ENCODE peak calls at places on chromosome 1, in seven cellular contexts. R, X, Z, D, T, P and S are unnamed samples.

GRCh38 chr1:155844860-155845259 is 12.2 kb downstream of the GON4L start:
- DNase-seq in R (no peak), X (no peak), Z (no peak), D (no peak), T (no peak), P (no peak), S (no peak)

GRCh38 chr1:230823421-230823820 is 44.9 kb downstream of the C1orf198 start:
- DNase-seq in R (no peak), X (no peak), Z (peak; percentile 86), D (no peak), T (peak; percentile 53), P (no peak), S (no peak)

GRCh38 chr1:53107570-53108322 is 34.7 kb downstream of the SLC1A7 start:
- DNase-seq in R (peak; percentile 93), X (no peak), Z (peak; percentile 72), D (no peak), T (peak; percentile 90), P (no peak), S (no peak)

GRCh38 chr1:24450321-24450720 is 34.7 kb downstream of the NIPAL3 start:
- DNase-seq in R (no peak), X (no peak), Z (no peak), D (no peak), T (no peak), P (no peak), S (no peak)

GRCh38 chr1:33626801-33627200 is 154.4 kb downstream of the ZSCAN20 start:
- DNase-seq in R (no peak), X (no peak), Z (no peak), D (no peak), T (no peak), P (no peak), S (no peak)

GRCh38 chr1:164801791-164802572 is 243.0 kb downstream of the PBX1 start:
- DNase-seq in R (no peak), X (no peak), Z (no peak), D (no peak), T (no peak), P (no peak), S (no peak)

GRCh38 chr1:76006234-76006633 is 68.3 kb upstream of the ST6GALNAC3 start:
- DNase-seq in R (peak; percentile 38), X (no peak), Z (peak; percentile 50), D (peak; percentile 9), T (peak; percentile 92), P (no peak), S (no peak)

GRCh38 chr1:151867785-151868403 is 14.4 kb upstream of the THEM5 start:
- DNase-seq in R (peak; percentile 75), X (no peak), Z (peak; percentile 50), D (peak; percentile 29), T (peak; percentile 68), P (no peak), S (no peak)

GRCh38 chr1:204878835-204879234 is 8.2 kb downstream of the NFASC start:
- DNase-seq in R (no peak), X (no peak), Z (no peak), D (no peak), T (no peak), P (no peak), S (no peak)

GRCh38 chr1:9589719-9590157 is 1.0 kb downstream of the TMEM201 start:
- DNase-seq in R (peak; percentile 31), X (no peak), Z (no peak), D (no peak), T (peak; percentile 23), P (no peak), S (no peak)

GRCh38 chr1:222370911-222371717 is 176.8 kb downstream of the HHIPL2 start:
- DNase-seq in R (peak; percentile 98), X (no peak), Z (peak; percentile 89), D (no peak), T (peak; percentile 86), P (no peak), S (no peak)

GRCh38 chr1:36849956-36850355 is 184.4 kb downstream of the GRIK3 start:
- DNase-seq in R (no peak), X (no peak), Z (no peak), D (no peak), T (no peak), P (no peak), S (no peak)

GRCh38 chr1:100332331-100332730 is 20.0 kb upstream of the CDC14A start:
- DNase-seq in R (no peak), X (no peak), Z (no peak), D (no peak), T (no peak), P (no peak), S (no peak)

GRCh38 chr1:117210386-117210785 is 341 bp downstream of the VTCN1 start:
- DNase-seq in R (no peak), X (no peak), Z (no peak), D (no peak), T (no peak), P (no peak), S (no peak)

GRCh38 chr1:17680335-17680734 is 74.8 kb upstream of the ACTL8 start:
- DNase-seq in R (no peak), X (no peak), Z (no peak), D (no peak), T (no peak), P (no peak), S (no peak)

GRCh38 chr1:211947396-211948295 is 87.7 kb downstream of the INTS7 start:
- DNase-seq in R (no peak), X (no peak), Z (no peak), D (no peak), T (no peak), P (no peak), S (no peak)

GRCh38 chr1:56511323-56511722 is 68.0 kb downstream of the PLPP3 start:
- DNase-seq in R (no peak), X (no peak), Z (no peak), D (no peak), T (no peak), P (no peak), S (no peak)

GRCh38 chr1:34405266-34405959 is 228.7 kb downstream of the C1orf94 start:
- DNase-seq in R (no peak), X (no peak), Z (no peak), D (no peak), T (no peak), P (no peak), S (no peak)

GRCh38 chr1:27349784-27350672 is 8.2 kb downstream of the SYTL1 start:
- DNase-seq in R (peak; percentile 68), X (no peak), Z (peak; percentile 69), D (no peak), T (peak; percentile 77), P (no peak), S (no peak)

GRCh38 chr1:203036135-203036534 is 9.8 kb downstream of the PPFIA4 start:
- DNase-seq in R (no peak), X (no peak), Z (no peak), D (no peak), T (peak; percentile 26), P (no peak), S (no peak)

GRCh38 chr1:57252597-57253306 is 171.1 kb downstream of the DAB1 start:
- DNase-seq in R (no peak), X (no peak), Z (no peak), D (no peak), T (no peak), P (no peak), S (no peak)